ENCODE peak calls at places on chromosomes 7 and 10, in nine cellular contexts. E is upper lobe of right lung; G is spleen; I is IMR-90; S is lower lobe of right lung; X is fibroblast of lung; P is CD8-positive, alpha-beta memory T cell; B is tibial nerve; R is kidney. W is an unnamed sample.
A peak's percentile ranks its signal among the peaks of the same experiment; 100 is the strongest.

GRCh38 chr7:155880721-155881120 is 68.5 kb upstream of the SHH start:
- DNase-seq in P (no peak), S (no peak), B (no peak), X (no peak), G (peak; percentile 54), I (no peak), E (no peak), R (no peak), W (no peak)

GRCh38 chr10:35925511-35925910 is 283.4 kb upstream of the FZD8 start:
- DNase-seq in X (no peak), E (no peak), I (no peak), R (no peak), B (no peak), S (no peak), G (no peak), P (no peak), W (no peak)

GRCh38 chr10:80414126-80414898 is 6.0 kb downstream of the PRXL2A start:
- DNase-seq in G (no peak), P (no peak), S (no peak), E (no peak), X (peak; percentile 63), B (no peak), I (peak; percentile 12), R (no peak), W (no peak)

GRCh38 chr10:110996256-110996655 is 76.9 kb downstream of the SHOC2 start:
- DNase-seq in E (no peak), I (no peak), R (no peak), P (no peak), B (no peak), S (no peak), X (no peak), G (no peak), W (no peak)

GRCh38 chr10:21515581-21516269 is 9.8 kb downstream of the SKIDA1 start:
- DNase-seq in I (no peak), P (no peak), S (no peak), X (peak; percentile 54), B (no peak), G (no peak), R (no peak), E (no peak), W (no peak)

GRCh38 chr10:88070080-88070880 is 206.9 kb downstream of the PTEN start:
- DNase-seq in B (no peak), E (no peak), P (no peak), I (peak; percentile 67), S (no peak), R (no peak), G (no peak), X (no peak), W (no peak)

GRCh38 chr10:18659784-18660561 is 742 bp downstream of the ARL5B start:
- DNase-seq in I (peak; percentile 31), R (no peak), S (no peak), P (no peak), X (peak; percentile 35), E (no peak), G (no peak), B (no peak), W (no peak)

GRCh38 chr10:24929056-24929544 is 23.3 kb downstream of the PRTFDC1 start:
- DNase-seq in G (no peak), X (peak; percentile 75), I (no peak), B (no peak), S (no peak), P (no peak), E (no peak), R (no peak), W (no peak)

GRCh38 chr7:134175724-134176350 is 48.7 kb downstream of the LRGUK start:
- DNase-seq in I (no peak), R (no peak), S (no peak), B (no peak), E (no peak), X (no peak), P (no peak), G (no peak), W (no peak)

GRCh38 chr10:119026301-119027110 is 3.0 kb upstream of the NANOS1 start:
- DNase-seq in E (no peak), G (no peak), I (no peak), P (no peak), R (peak; percentile 78), S (no peak), X (peak; percentile 19), B (no peak), W (no peak)

GRCh38 chr10:113142601-113143000 is 192.6 kb downstream of the TCF7L2 start:
- DNase-seq in G (no peak), E (no peak), R (no peak), B (no peak), P (no peak), X (no peak), S (no peak), I (no peak), W (no peak)

GRCh38 chr10:77223532-77224460 is 413.8 kb downstream of the KCNMA1 start:
- DNase-seq in B (no peak), G (no peak), S (no peak), X (no peak), P (no peak), I (no peak), R (no peak), E (no peak), W (no peak)

GRCh38 chr7:134931487-134931886 is 54.8 kb upstream of the AGBL3 start:
- DNase-seq in E (no peak), R (no peak), G (no peak), I (no peak), S (no peak), B (no peak), P (no peak), X (peak; percentile 56), W (no peak)

GRCh38 chr7:48253020-48253419 is 81.8 kb downstream of the ABCA13 start:
- DNase-seq in E (no peak), I (no peak), P (no peak), B (no peak), R (no peak), S (no peak), G (no peak), X (no peak), W (no peak)

GRCh38 chr7:81013036-81013435 is 94.2 kb upstream of the SEMA3C start:
- DNase-seq in I (peak; percentile 48), E (no peak), P (no peak), G (no peak), B (no peak), X (peak; percentile 72), S (no peak), R (no peak), W (no peak)

GRCh38 chr7:36299882-36300341 is 89.8 kb upstream of the ANLN start:
- DNase-seq in P (no peak), X (no peak), R (peak; percentile 40), E (no peak), I (no peak), G (no peak), B (no peak), S (no peak), W (no peak)

GRCh38 chr7:148304456-148304855 is 286.1 kb upstream of the C7orf33 start:
- DNase-seq in R (no peak), X (no peak), E (no peak), P (no peak), I (no peak), B (no peak), S (no peak), G (no peak), W (no peak)

GRCh38 chr10:30617070-30617469 is 12.5 kb downstream of the LYZL2 start:
- DNase-seq in I (no peak), X (no peak), G (no peak), R (no peak), P (no peak), S (no peak), B (no peak), E (no peak), W (no peak)

GRCh38 chr10:14282271-14282670 is 48.5 kb downstream of the FRMD4A start:
- DNase-seq in R (no peak), E (no peak), X (no peak), I (peak; percentile 44), G (no peak), S (no peak), P (no peak), B (no peak), W (no peak)

GRCh38 chr7:100446040-100446439 is 9.7 kb upstream of the PPP1R35 start:
- DNase-seq in G (no peak), I (peak; percentile 65), X (peak; percentile 57), R (peak; percentile 2), S (no peak), P (no peak), B (no peak), E (no peak), W (no peak)

DNA sequence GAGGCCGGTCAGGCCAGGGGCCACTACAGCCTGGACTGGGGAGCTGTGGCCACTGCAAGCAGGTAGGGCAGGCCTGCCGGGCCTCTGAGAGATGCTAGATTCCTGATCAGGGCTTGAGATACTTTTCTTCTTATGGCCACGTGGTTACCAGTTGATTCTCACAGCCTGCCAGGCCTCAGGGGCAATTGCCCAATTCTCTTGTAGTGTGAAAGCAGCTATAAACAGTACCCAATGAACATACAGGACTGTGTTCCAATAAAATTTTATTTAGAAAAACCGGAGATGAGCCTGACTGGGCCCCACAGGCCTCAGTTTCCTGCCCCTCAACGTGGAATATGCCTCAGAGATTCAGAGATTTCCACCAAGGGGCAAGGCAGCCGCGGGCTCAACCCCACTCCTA is 475.2 kb downstream of the TCERG1L start:
- DNase-seq in S (no peak), X (no peak), B (no peak), G (no peak), R (no peak), P (no peak), E (no peak), I (no peak), W (no peak)
- H3K9me3 ChIP-seq in S (no peaks in the 10 kb centered on the region), X (no peaks in the 10 kb centered on the region), B (no peaks in the 10 kb centered on the region), G (no peaks in the 10 kb centered on the region), R (no peaks in the 10 kb centered on the region), P (no peaks in the 10 kb centered on the region), E (no peaks in the 10 kb centered on the region), I (peaks cover 35% of the 10 kb centered on the region), W (no peaks in the 10 kb centered on the region)

GRCh38 chr7:93108003-93108402 is 9.8 kb downstream of the SAMD9 start:
- DNase-seq in P (no peak), I (no peak), G (no peak), E (no peak), S (no peak), B (no peak), R (peak; percentile 22), X (no peak), W (no peak)
- H3K9me3 ChIP-seq in P (peaks cover 49% of the 10 kb centered on the region), I (no peaks in the 10 kb centered on the region), G (peaks cover 89% of the 10 kb centered on the region), E (peaks cover 41% of the 10 kb centered on the region), S (peaks cover 79% of the 10 kb centered on the region), B (peaks cover 9% of the 10 kb centered on the region), R (peaks cover 12% of the 10 kb centered on the region), X (no peaks in the 10 kb centered on the region), W (peaks cover 49% of the 10 kb centered on the region)

GRCh38 chr7:104185346-104185745 is 22.5 kb downstream of the ORC5 start:
- DNase-seq in B (no peak), G (no peak), S (no peak), X (no peak), E (no peak), P (no peak), I (no peak), R (no peak), W (no peak)
- H3K9me3 ChIP-seq in B (no peaks in the 10 kb centered on the region), G (no peaks in the 10 kb centered on the region), S (no peaks in the 10 kb centered on the region), X (no peaks in the 10 kb centered on the region), E (no peaks in the 10 kb centered on the region), P (no peaks in the 10 kb centered on the region), I (no peaks in the 10 kb centered on the region), R (no peaks in the 10 kb centered on the region), W (no peaks in the 10 kb centered on the region)

DNA sequence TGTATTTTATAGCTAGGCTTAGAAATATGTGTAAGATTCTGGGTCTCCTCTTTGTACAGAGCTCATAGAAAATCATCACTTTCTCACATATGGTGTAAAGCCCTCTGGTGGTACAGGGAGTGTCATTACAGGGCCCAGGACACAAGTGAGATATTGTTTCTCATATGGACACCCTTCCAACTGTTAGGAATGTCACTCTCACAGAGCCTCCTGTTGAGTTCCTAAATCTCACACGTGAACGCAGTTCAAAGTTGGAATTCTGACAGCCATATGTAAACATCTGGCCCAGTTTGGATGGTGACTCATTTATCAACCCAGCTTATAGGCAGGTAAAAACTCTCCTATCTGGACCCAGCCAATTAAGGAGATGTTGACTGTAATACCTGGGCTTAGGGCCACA is 35.4 kb upstream of the ZNF107 start:
- DNase-seq in X (no peak), E (no peak), P (no peak), B (no peak), R (no peak), S (no peak), I (peak; percentile 15), G (no peak), W (no peak)
- H3K9me3 ChIP-seq in X (no peaks in the 10 kb centered on the region), E (no peaks in the 10 kb centered on the region), P (no peaks in the 10 kb centered on the region), B (no peaks in the 10 kb centered on the region), R (no peaks in the 10 kb centered on the region), S (no peaks in the 10 kb centered on the region), I (peaks cover 2% of the 10 kb centered on the region), G (no peaks in the 10 kb centered on the region), W (no peaks in the 10 kb centered on the region)

W was measured in T-helper 17 cell.